ENCODE peak calls at places on chromosomes 12 and 14, in six cellular contexts. One of them, this sample, is unnamed.
A peak's percentile ranks its signal among the peaks of the same experiment; 100 is the strongest.

GRCh38 chr12:57250956-57251355 is at the start of gene STAC3:
- DNase-seq in activated T-cell treated with anti-CD3 and anti-CD28 coated beads, Interleukin-2, amount 50 U/mL, for 72 hours: no peak
- DNase-seq in cardiac fibroblast: no peak
- DNase-seq in anterior cingulate cortex: no peak
- DNase-seq in NCI-H1105 treated with DMSO at 0.1 percent for 48 hours: no peak
- DNase-seq in SK-MEL-5: no peak
- DNase-seq in this sample: no peak

GRCh38 chr14:103886304-103887169 is 39.2 kb upstream of the PPP1R13B start:
- DNase-seq in cardiac fibroblast: peak; percentile 13
- DNase-seq in SK-MEL-5: no peak
- DNase-seq in activated T-cell treated with anti-CD3 and anti-CD28 coated beads, Interleukin-2, amount 50 U/mL, for 72 hours: no peak
- DNase-seq in NCI-H1105 treated with DMSO at 0.1 percent for 48 hours: no peak
- DNase-seq in anterior cingulate cortex: no peak
- DNase-seq in this sample: no peak

GRCh38 chr12:120538281-120539156 is 4.4 kb downstream of the RNF10 start:
- DNase-seq in SK-MEL-5: no peak
- DNase-seq in anterior cingulate cortex: no peak
- DNase-seq in NCI-H1105 treated with DMSO at 0.1 percent for 48 hours: no peak
- DNase-seq in activated T-cell treated with anti-CD3 and anti-CD28 coated beads, Interleukin-2, amount 50 U/mL, for 72 hours: no peak
- DNase-seq in cardiac fibroblast: peak; percentile 60
- DNase-seq in this sample: peak; percentile 36

GRCh38 chr12:25189656-25190055 is 5.3 kb downstream of the DNAI7 start:
- DNase-seq in activated T-cell treated with anti-CD3 and anti-CD28 coated beads, Interleukin-2, amount 50 U/mL, for 72 hours: no peak
- DNase-seq in anterior cingulate cortex: no peak
- DNase-seq in cardiac fibroblast: no peak
- DNase-seq in SK-MEL-5: no peak
- DNase-seq in NCI-H1105 treated with DMSO at 0.1 percent for 48 hours: no peak
- DNase-seq in this sample: no peak

GRCh38 chr12:12883369-12884001 is 7.9 kb upstream of the GPRC5A start:
- DNase-seq in activated T-cell treated with anti-CD3 and anti-CD28 coated beads, Interleukin-2, amount 50 U/mL, for 72 hours: no peak
- DNase-seq in NCI-H1105 treated with DMSO at 0.1 percent for 48 hours: no peak
- DNase-seq in anterior cingulate cortex: no peak
- DNase-seq in cardiac fibroblast: peak; percentile 82
- DNase-seq in SK-MEL-5: peak; percentile 80
- DNase-seq in this sample: peak; percentile 31

GRCh38 chr12:61993734-61994345 is 266.4 kb upstream of the USP15 start:
- DNase-seq in NCI-H1105 treated with DMSO at 0.1 percent for 48 hours: peak; percentile 19
- DNase-seq in SK-MEL-5: peak; percentile 75
- DNase-seq in anterior cingulate cortex: no peak
- DNase-seq in activated T-cell treated with anti-CD3 and anti-CD28 coated beads, Interleukin-2, amount 50 U/mL, for 72 hours: peak; percentile 1
- DNase-seq in cardiac fibroblast: peak; percentile 11
- DNase-seq in this sample: no peak

GRCh38 chr12:14272954-14273910 is 92.2 kb upstream of the ATF7IP start:
- DNase-seq in NCI-H1105 treated with DMSO at 0.1 percent for 48 hours: peak; percentile 84
- DNase-seq in cardiac fibroblast: no peak
- DNase-seq in anterior cingulate cortex: no peak
- DNase-seq in SK-MEL-5: no peak
- DNase-seq in activated T-cell treated with anti-CD3 and anti-CD28 coated beads, Interleukin-2, amount 50 U/mL, for 72 hours: no peak
- DNase-seq in this sample: no peak

GRCh38 chr12:60489071-60489470 is 893.2 kb downstream of the SLC16A7 start:
- DNase-seq in activated T-cell treated with anti-CD3 and anti-CD28 coated beads, Interleukin-2, amount 50 U/mL, for 72 hours: no peak
- DNase-seq in cardiac fibroblast: peak; percentile 55
- DNase-seq in anterior cingulate cortex: no peak
- DNase-seq in NCI-H1105 treated with DMSO at 0.1 percent for 48 hours: no peak
- DNase-seq in SK-MEL-5: no peak
- DNase-seq in this sample: no peak

GRCh38 chr14:102474934-102475333 is 34.6 kb downstream of the ANKRD9 start:
- DNase-seq in NCI-H1105 treated with DMSO at 0.1 percent for 48 hours: peak; percentile 1
- DNase-seq in cardiac fibroblast: no peak
- DNase-seq in anterior cingulate cortex: no peak
- DNase-seq in SK-MEL-5: no peak
- DNase-seq in activated T-cell treated with anti-CD3 and anti-CD28 coated beads, Interleukin-2, amount 50 U/mL, for 72 hours: no peak
- DNase-seq in this sample: no peak

GRCh38 chr12:104763163-104763805 is 194.8 kb downstream of the SLC41A2 start:
- DNase-seq in NCI-H1105 treated with DMSO at 0.1 percent for 48 hours: no peak
- DNase-seq in SK-MEL-5: no peak
- DNase-seq in activated T-cell treated with anti-CD3 and anti-CD28 coated beads, Interleukin-2, amount 50 U/mL, for 72 hours: peak; percentile 41
- DNase-seq in cardiac fibroblast: peak; percentile 51
- DNase-seq in anterior cingulate cortex: no peak
- DNase-seq in this sample: no peak

GRCh38 chr14:55930016-55930784 is 188.0 kb upstream of the PELI2 start:
- DNase-seq in NCI-H1105 treated with DMSO at 0.1 percent for 48 hours: no peak
- DNase-seq in anterior cingulate cortex: no peak
- DNase-seq in SK-MEL-5: no peak
- DNase-seq in activated T-cell treated with anti-CD3 and anti-CD28 coated beads, Interleukin-2, amount 50 U/mL, for 72 hours: no peak
- DNase-seq in cardiac fibroblast: peak; percentile 14
- DNase-seq in this sample: no peak

GRCh38 chr12:2306012-2306411 is 253.2 kb downstream of the CACNA1C start:
- DNase-seq in SK-MEL-5: no peak
- DNase-seq in cardiac fibroblast: no peak
- DNase-seq in anterior cingulate cortex: no peak
- DNase-seq in activated T-cell treated with anti-CD3 and anti-CD28 coated beads, Interleukin-2, amount 50 U/mL, for 72 hours: no peak
- DNase-seq in NCI-H1105 treated with DMSO at 0.1 percent for 48 hours: no peak
- DNase-seq in this sample: no peak

GRCh38 chr12:5022030-5022429 is 21.6 kb upstream of the KCNA5 start:
- DNase-seq in NCI-H1105 treated with DMSO at 0.1 percent for 48 hours: no peak
- DNase-seq in cardiac fibroblast: no peak
- DNase-seq in anterior cingulate cortex: no peak
- DNase-seq in activated T-cell treated with anti-CD3 and anti-CD28 coated beads, Interleukin-2, amount 50 U/mL, for 72 hours: no peak
- DNase-seq in SK-MEL-5: no peak
- DNase-seq in this sample: no peak

GRCh38 chr12:113472191-113473190 is 820 bp upstream of the LHX5 start:
- DNase-seq in cardiac fibroblast: no peak
- DNase-seq in activated T-cell treated with anti-CD3 and anti-CD28 coated beads, Interleukin-2, amount 50 U/mL, for 72 hours: no peak
- DNase-seq in NCI-H1105 treated with DMSO at 0.1 percent for 48 hours: no peak
- DNase-seq in SK-MEL-5: no peak
- DNase-seq in anterior cingulate cortex: no peak
- DNase-seq in this sample: no peak

GRCh38 chr14:102565331-102565887 is 27.0 kb upstream of the RCOR1 start:
- DNase-seq in NCI-H1105 treated with DMSO at 0.1 percent for 48 hours: no peak
- DNase-seq in SK-MEL-5: no peak
- DNase-seq in activated T-cell treated with anti-CD3 and anti-CD28 coated beads, Interleukin-2, amount 50 U/mL, for 72 hours: no peak
- DNase-seq in cardiac fibroblast: no peak
- DNase-seq in anterior cingulate cortex: no peak
- DNase-seq in this sample: no peak

GRCh38 chr14:100547633-100548294 is 39.5 kb downstream of the BEGAIN start:
- DNase-seq in cardiac fibroblast: peak; percentile 68
- DNase-seq in activated T-cell treated with anti-CD3 and anti-CD28 coated beads, Interleukin-2, amount 50 U/mL, for 72 hours: peak; percentile 12
- DNase-seq in anterior cingulate cortex: no peak
- DNase-seq in NCI-H1105 treated with DMSO at 0.1 percent for 48 hours: no peak
- DNase-seq in SK-MEL-5: peak; percentile 82
- DNase-seq in this sample: no peak

GRCh38 chr12:11959117-11959823 is 111.5 kb upstream of the BCL2L14 start:
- DNase-seq in anterior cingulate cortex: no peak
- DNase-seq in SK-MEL-5: no peak
- DNase-seq in cardiac fibroblast: no peak
- DNase-seq in activated T-cell treated with anti-CD3 and anti-CD28 coated beads, Interleukin-2, amount 50 U/mL, for 72 hours: peak; percentile 17
- DNase-seq in NCI-H1105 treated with DMSO at 0.1 percent for 48 hours: no peak
- DNase-seq in this sample: no peak

GRCh38 chr12:92912052-92912451 is 17.0 kb downstream of the EEA1 start:
- DNase-seq in activated T-cell treated with anti-CD3 and anti-CD28 coated beads, Interleukin-2, amount 50 U/mL, for 72 hours: peak; percentile 34
- DNase-seq in NCI-H1105 treated with DMSO at 0.1 percent for 48 hours: no peak
- DNase-seq in SK-MEL-5: peak; percentile 96
- DNase-seq in anterior cingulate cortex: no peak
- DNase-seq in cardiac fibroblast: peak; percentile 73
- DNase-seq in this sample: no peak

GRCh38 chr14:41607119-41607785 is 576 bp downstream of the LRFN5 start:
- DNase-seq in anterior cingulate cortex: no peak
- DNase-seq in NCI-H1105 treated with DMSO at 0.1 percent for 48 hours: peak; percentile 83
- DNase-seq in activated T-cell treated with anti-CD3 and anti-CD28 coated beads, Interleukin-2, amount 50 U/mL, for 72 hours: no peak
- DNase-seq in SK-MEL-5: no peak
- DNase-seq in cardiac fibroblast: peak; percentile 36
- DNase-seq in this sample: no peak

GRCh38 chr14:76715102-76715926 is 46.0 kb upstream of the VASH1 start:
- DNase-seq in anterior cingulate cortex: no peak
- DNase-seq in NCI-H1105 treated with DMSO at 0.1 percent for 48 hours: peak; percentile 39
- DNase-seq in activated T-cell treated with anti-CD3 and anti-CD28 coated beads, Interleukin-2, amount 50 U/mL, for 72 hours: no peak
- DNase-seq in cardiac fibroblast: peak; percentile 33
- DNase-seq in SK-MEL-5: no peak
- DNase-seq in this sample: no peak